ENCODE peak calls at places on chromosomes 5 and 9, in six cellular contexts. L is testis; B is stomach; N is A673; Y is CD4-positive, CD25-positive, alpha-beta regulatory T cell; I is psoas muscle. K is an unnamed sample.

GRCh38 chr5:132487841-132488555 is 2.6 kb downstream of the IRF1 start:
- DNase-seq in L (peak), B (peak), Y (no peak), N (no peak), I (no peak), K (no peak)

GRCh38 chr9:103816146-103816545 is 278.0 kb upstream of the SMC2 start:
- DNase-seq in B (no peak), I (no peak), N (no peak), L (no peak), Y (no peak), K (peak)

GRCh38 chr9:107284636-107285035 is 1.6 kb downstream of the RAD23B start:
- DNase-seq in I (no peak), N (no peak), B (no peak), Y (no peak), L (no peak), K (peak)

GRCh38 chr5:57448287-57448686 is 34.3 kb downstream of the ACTBL2 start:
- DNase-seq in Y (no peak), B (no peak), I (no peak), L (no peak), N (no peak), K (no peak)

GRCh38 chr5:148179234-148179824 is 11.0 kb downstream of the SPINK14 start:
- DNase-seq in I (no peak), Y (peak), B (no peak), N (peak), L (no peak), K (peak)

GRCh38 chr9:97561501-97561900 is 60.0 kb downstream of the TMOD1 start:
- DNase-seq in N (no peak), I (no peak), Y (no peak), L (no peak), B (no peak), K (no peak)

GRCh38 chr9:119834064-119834620 is 464.9 kb upstream of the BRINP1 start:
- DNase-seq in I (no peak), L (no peak), N (no peak), Y (no peak), B (no peak), K (no peak)

GRCh38 chr5:169225830-169226356 is 75.0 kb downstream of the SLIT3 start:
- DNase-seq in N (no peak), L (no peak), I (no peak), Y (no peak), B (no peak), K (no peak)

GRCh38 chr9:19409406-19410194 is 791 bp downstream of the ACER2 start:
- DNase-seq in B (no peak), I (peak), Y (no peak), L (peak), N (peak), K (no peak)

GRCh38 chr9:137866226-137867141 is 11.1 kb upstream of the CACNA1B start:
- DNase-seq in Y (no peak), L (no peak), I (no peak), N (no peak), B (no peak), K (no peak)

GRCh38 chr9:99162759-99163364 is 57.9 kb downstream of the TGFBR1 start:
- DNase-seq in B (no peak), I (no peak), Y (peak), L (no peak), N (peak), K (peak)

GRCh38 chr5:33257807-33258491 is 182.8 kb upstream of the TARS1 start:
- DNase-seq in Y (no peak), L (no peak), I (no peak), B (no peak), N (peak), K (no peak)

GRCh38 chr5:160108124-160108523 is 11.1 kb downstream of the PWWP2A start:
- DNase-seq in Y (no peak), N (no peak), I (no peak), L (no peak), B (no peak), K (no peak)

GRCh38 chr9:79570449-79571308 is 1.1 kb upstream of the TLE4 start:
- DNase-seq in Y (peak), L (peak), N (peak), B (peak), I (peak), K (peak)

GRCh38 chr9:96612105-96612965 is 7.3 kb downstream of the CDC14B start:
- DNase-seq in I (peak), B (peak), N (peak), Y (no peak), L (peak), K (no peak)

GRCh38 chr9:105832311-105832710 is 138.0 kb downstream of the TMEM38B start:
- DNase-seq in I (no peak), N (no peak), Y (no peak), L (no peak), B (no peak), K (no peak)

GRCh38 chr9:38226491-38226951 is 157.5 kb upstream of the SHB start:
- DNase-seq in Y (no peak), B (no peak), I (no peak), N (no peak), L (no peak), K (no peak)

GRCh38 chr5:172545291-172545761 is 91.0 kb upstream of the SH3PXD2B start:
- DNase-seq in Y (no peak), I (no peak), B (no peak), N (no peak), L (no peak), K (no peak)

GRCh38 chr5:37631939-37632338 is 207.9 kb downstream of the GDNF start:
- DNase-seq in L (no peak), B (no peak), I (no peak), Y (no peak), N (no peak), K (no peak)

GRCh38 chr5:87231037-87231808 is 36.5 kb upstream of the RASA1 start:
- DNase-seq in B (no peak), Y (no peak), L (peak), I (no peak), N (no peak), K (no peak)

GRCh38 chr5:175746851-175747250 is 89.0 kb downstream of the HRH2 start:
- DNase-seq in Y (no peak), I (no peak), N (peak), L (no peak), B (no peak), K (no peak)

GRCh38 chr9:125760537-125760936 is 13.4 kb downstream of the PBX3 start:
- DNase-seq in I (no peak), B (no peak), N (no peak), Y (no peak), L (no peak), K (no peak)

GRCh38 chr5:1348986-1349245 is 4.0 kb upstream of the CLPTM1L start:
- DNase-seq in I (no peak), N (peak), B (no peak), L (no peak), Y (no peak), K (no peak)

GRCh38 chr5:33231935-33232334 is 208.8 kb upstream of the TARS1 start:
- DNase-seq in L (no peak), I (no peak), N (no peak), B (no peak), Y (no peak), K (no peak)

GRCh38 chr5:99037668-99038067 is 108.9 kb upstream of the CHD1 start:
- DNase-seq in N (no peak), Y (peak), B (peak), I (no peak), L (no peak), K (peak)

GRCh38 chr9:91048739-91049138 is 247.1 kb downstream of the SYK start:
- DNase-seq in B (no peak), L (no peak), N (no peak), I (no peak), Y (no peak), K (no peak)

GRCh38 chr9:117188394-117188793 is 226.5 kb downstream of the ASTN2 start:
- DNase-seq in B (no peak), Y (no peak), L (no peak), I (no peak), N (no peak), K (no peak)

GRCh38 chr9:71638627-71639026 is 129.7 kb downstream of the CEMIP2 start:
- DNase-seq in I (no peak), Y (no peak), L (peak), B (no peak), N (no peak), K (no peak)

GRCh38 chr5:141521244-141521781 is 32.4 kb downstream of the PCDHGC5 start:
- DNase-seq in Y (no peak), I (no peak), B (no peak), N (peak), L (peak), K (no peak)

GRCh38 chr5:179699640-179700298 is 1.0 kb downstream of the CANX start:
- DNase-seq in L (peak), N (peak), B (no peak), I (no peak), Y (no peak), K (peak)

GRCh38 chr5:19891658-19892057 is 96.3 kb downstream of the CDH18 start:
- DNase-seq in I (no peak), L (no peak), Y (no peak), N (no peak), B (no peak), K (no peak)

GRCh38 chr5:66932446-66932845 is 264.2 kb downstream of the CD180 start:
- DNase-seq in I (no peak), L (no peak), B (no peak), Y (no peak), N (no peak), K (no peak)

GRCh38 chr5:66929281-66929680 is 267.3 kb downstream of the CD180 start:
- DNase-seq in B (no peak), L (no peak), I (no peak), Y (no peak), N (no peak), K (no peak)

GRCh38 chr5:66929995-66930394 is 266.6 kb downstream of the CD180 start:
- DNase-seq in L (no peak), Y (no peak), B (no peak), I (no peak), N (no peak), K (no peak)

GRCh38 chr5:66931651-66932050 is 264.9 kb downstream of the CD180 start:
- DNase-seq in B (no peak), I (no peak), N (no peak), Y (no peak), L (no peak), K (no peak)

DNA sequence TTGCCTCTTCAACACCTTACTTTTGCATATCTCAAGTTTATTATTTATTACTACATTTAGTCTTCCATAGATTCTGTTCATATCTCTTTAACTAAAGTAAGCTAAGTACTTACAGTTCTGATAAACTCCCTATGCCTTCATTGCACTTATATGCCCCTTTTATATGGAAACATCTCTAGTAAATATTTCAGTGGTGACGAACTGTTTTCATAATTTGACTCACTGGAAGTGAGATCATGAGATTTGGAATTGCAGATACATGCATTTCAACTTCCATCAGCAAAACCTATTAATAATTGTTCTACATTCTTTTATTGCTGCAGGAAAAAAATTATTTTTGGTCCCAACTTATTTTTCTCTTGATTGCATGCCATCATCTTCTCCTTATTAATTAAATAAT is 263.5 kb downstream of the CD180 start:
- DNase-seq in L (no peak), N (no peak), B (no peak), I (no peak), Y (no peak), K (no peak)
- H3K27ac ChIP-seq in L (no peak), N (no peak), B (no peak), I (no peak), Y (no peak), K (no peak)

GRCh38 chr9:134477342-134477925 is 151.2 kb downstream of the RXRA start:
- DNase-seq in N (no peak), I (peak), Y (no peak), L (no peak), B (no peak), K (no peak)

GRCh38 chr9:134475051-134475790 is 149.0 kb downstream of the RXRA start:
- DNase-seq in Y (peak), N (peak), B (peak), I (peak), L (peak), K (no peak)

GRCh38 chr9:134476256-134476941 is 150.1 kb downstream of the RXRA start:
- DNase-seq in Y (no peak), N (no peak), I (peak), L (no peak), B (no peak), K (no peak)

GRCh38 chr9:134477927-134478326 is 151.7 kb downstream of the RXRA start:
- DNase-seq in L (no peak), I (peak), N (no peak), B (no peak), Y (no peak), K (no peak)

GRCh38 chr9:134476942-134477335 is 150.7 kb downstream of the RXRA start:
- DNase-seq in L (no peak), N (no peak), B (no peak), Y (no peak), I (peak), K (no peak)
- H3K27ac ChIP-seq in L (no peak), N (peak), B (peak), Y (no peak), I (no peak), K (no peak)

DNA sequence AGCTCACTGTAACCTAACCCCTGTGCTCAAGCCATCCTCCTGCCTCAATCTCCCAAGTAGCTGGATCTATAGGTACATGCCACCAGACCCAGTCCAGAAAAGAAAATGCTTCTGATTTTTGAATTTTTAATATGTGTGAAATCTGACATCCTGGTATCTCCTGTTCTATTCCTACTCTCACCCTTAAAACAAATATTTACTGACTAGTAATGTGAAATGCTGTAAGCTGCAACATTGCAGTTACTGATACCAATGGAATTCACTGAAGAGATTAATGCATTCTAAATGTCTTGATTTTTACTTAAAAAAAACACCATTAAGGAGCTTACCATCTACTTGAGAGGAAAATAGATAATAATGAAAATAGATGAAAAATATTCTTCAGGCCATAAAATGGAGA is 162.7 kb upstream of the TSLP start:
- DNase-seq in N (no peak), I (no peak), B (no peak), Y (no peak), L (no peak), K (no peak)
- H3K27ac ChIP-seq in N (no peak), I (no peak), B (no peak), Y (no peak), L (no peak), K (no peak)

GRCh38 chr9:87722393-87722792 is 3.5 kb upstream of the CTSL start:
- DNase-seq in B (no peak), Y (no peak), N (no peak), I (no peak), L (peak), K (peak)

GRCh38 chr9:87725900-87726709 is at the start of gene CTSL:
- DNase-seq in I (peak), N (peak), Y (peak), B (peak), L (peak), K (peak)

GRCh38 chr9:87725356-87725899 is 491 bp upstream of the CTSL start:
- DNase-seq in B (no peak), Y (no peak), L (peak), N (peak), I (peak), K (no peak)
- H3K27ac ChIP-seq in B (peak), Y (no peak), L (peak), N (no peak), I (peak), K (no peak)

DNA sequence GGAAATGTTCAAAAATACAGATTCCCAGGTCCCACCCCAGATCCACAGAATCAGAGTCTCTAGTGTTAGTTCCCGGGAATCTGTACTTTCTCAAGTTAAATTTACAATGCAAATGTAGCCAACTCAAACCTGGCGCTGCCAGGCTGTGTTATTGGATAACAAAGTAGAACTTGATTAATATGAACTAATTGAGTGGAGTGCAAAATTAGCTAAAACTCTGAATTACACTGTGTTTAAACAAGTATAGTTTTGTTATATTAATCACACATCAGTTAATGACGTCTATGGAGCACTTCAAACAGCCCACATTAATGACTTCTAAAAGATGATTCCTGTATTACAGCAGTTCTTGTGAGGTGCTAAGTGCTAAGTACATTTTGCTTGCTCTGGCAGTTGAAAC is 32.4 kb upstream of the CYFIP2 start:
- DNase-seq in L (no peak), I (no peak), Y (peak), B (no peak), N (no peak), K (no peak)
- H3K27ac ChIP-seq in L (no peak), I (no peak), Y (peak), B (no peak), N (no peak), K (no peak)

DNA sequence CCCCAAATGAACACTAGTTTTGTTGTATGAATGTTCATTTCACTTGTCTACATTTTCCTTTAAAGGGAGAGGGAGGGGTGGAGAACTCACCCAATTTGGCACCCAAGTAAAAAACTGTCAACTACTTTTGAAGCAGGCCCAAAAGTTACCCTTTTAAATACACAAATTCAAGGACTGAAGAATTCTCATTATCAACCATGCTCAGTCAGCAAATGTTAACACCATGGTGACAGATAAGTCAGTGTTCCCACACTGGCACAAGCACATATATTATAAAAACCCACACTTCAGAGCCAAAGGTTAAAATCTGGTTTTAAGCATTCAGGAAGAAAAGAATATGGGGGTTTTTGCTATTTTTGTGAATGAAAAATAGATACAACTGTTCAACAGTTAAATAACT is 31.6 kb downstream of the CSNK1A1 start:
- DNase-seq in I (no peak), Y (no peak), B (no peak), N (no peak), L (no peak), K (no peak)
- H3K27ac ChIP-seq in I (peak), Y (no peak), B (peak), N (no peak), L (no peak), K (no peak)